ENCODE peak calls at places on chromosomes 12 and 14, in four cellular contexts. One of them, this sample, is unnamed.

GRCh38 chr12:70121562-70121961 is 121.7 kb upstream of the CNOT2 start:
- DNase-seq in HepG2: no peak
- DNase-seq in GM12878: no peak
- DNase-seq in K562: no peak
- DNase-seq in this sample: no peak

GRCh38 chr12:93174048-93174447 is 203.7 kb upstream of the NUDT4 start:
- DNase-seq in HepG2: no peak
- DNase-seq in GM12878: no peak
- DNase-seq in K562: no peak
- DNase-seq in this sample: no peak

GRCh38 chr14:104550849-104551728 is 28.5 kb upstream of the C14orf180 start:
- DNase-seq in HepG2: no peak
- DNase-seq in GM12878: no peak
- DNase-seq in K562: no peak
- DNase-seq in this sample: no peak

GRCh38 chr14:68109132-68109531 is 289.6 kb downstream of the RAD51B start:
- DNase-seq in HepG2: no peak
- DNase-seq in GM12878: no peak
- DNase-seq in K562: no peak
- DNase-seq in this sample: no peak

GRCh38 chr14:38073641-38074040 is 134.1 kb upstream of the SSTR1 start:
- DNase-seq in HepG2: no peak
- DNase-seq in GM12878: no peak
- DNase-seq in K562: no peak
- DNase-seq in this sample: no peak

GRCh38 chr12:71438670-71439361 is 782 bp upstream of the LGR5 start:
- DNase-seq in HepG2: peak
- DNase-seq in GM12878: no peak
- DNase-seq in K562: no peak
- DNase-seq in this sample: peak

GRCh38 chr12:123119808-123120207 is 31.1 kb downstream of the PITPNM2 start:
- DNase-seq in HepG2: no peak
- DNase-seq in GM12878: peak
- DNase-seq in K562: no peak
- DNase-seq in this sample: no peak

GRCh38 chr12:90124289-90124688 is 415.7 kb upstream of the ATP2B1 start:
- DNase-seq in HepG2: no peak
- DNase-seq in GM12878: no peak
- DNase-seq in K562: no peak
- DNase-seq in this sample: no peak

GRCh38 chr12:98909749-98910148 is 264.7 kb downstream of the APAF1 start:
- DNase-seq in HepG2: no peak
- DNase-seq in GM12878: no peak
- DNase-seq in K562: no peak
- DNase-seq in this sample: no peak

GRCh38 chr14:59253527-59253926 is 65.1 kb downstream of the DAAM1 start:
- DNase-seq in HepG2: no peak
- DNase-seq in GM12878: no peak
- DNase-seq in K562: no peak
- DNase-seq in this sample: no peak

GRCh38 chr12:94717656-94718055 is 67.3 kb upstream of the TMCC3 start:
- DNase-seq in HepG2: no peak
- DNase-seq in GM12878: no peak
- DNase-seq in K562: no peak
- DNase-seq in this sample: no peak

GRCh38 chr12:14883663-14884062 is 2.0 kb downstream of the MGP start:
- DNase-seq in HepG2: no peak
- DNase-seq in GM12878: no peak
- DNase-seq in K562: no peak
- DNase-seq in this sample: no peak

GRCh38 chr12:86257173-86257572 is 982 bp upstream of the MGAT4C start:
- DNase-seq in HepG2: no peak
- DNase-seq in GM12878: no peak
- DNase-seq in K562: no peak
- DNase-seq in this sample: no peak

GRCh38 chr12:109783135-109783964 is 49.8 kb downstream of the TRPV4 start:
- DNase-seq in HepG2: no peak
- DNase-seq in GM12878: no peak
- DNase-seq in K562: no peak
- DNase-seq in this sample: no peak

GRCh38 chr12:14547571-14547970 is 20.1 kb downstream of the PLBD1 start:
- DNase-seq in HepG2: no peak
- DNase-seq in GM12878: no peak
- DNase-seq in K562: no peak
- DNase-seq in this sample: no peak

GRCh38 chr12:104357431-104357952 is 54.0 kb downstream of the EID3 start:
- DNase-seq in HepG2: no peak
- DNase-seq in GM12878: no peak
- DNase-seq in K562: no peak
- DNase-seq in this sample: no peak

GRCh38 chr12:112176321-112177010 is 51.1 kb downstream of the TRAFD1 start:
- DNase-seq in HepG2: no peak
- DNase-seq in GM12878: no peak
- DNase-seq in K562: no peak
- DNase-seq in this sample: no peak

GRCh38 chr12:110940933-110941332 is 20.6 kb upstream of the MYL2 start:
- DNase-seq in HepG2: no peak
- DNase-seq in GM12878: no peak
- DNase-seq in K562: no peak
- DNase-seq in this sample: no peak

GRCh38 chr14:88321692-88322504 is 1.2 kb downstream of the KCNK10 start:
- DNase-seq in HepG2: no peak
- DNase-seq in GM12878: no peak
- DNase-seq in K562: no peak
- DNase-seq in this sample: no peak

GRCh38 chr14:35331605-35332516 is 39.7 kb downstream of the PSMA6 start:
- DNase-seq in HepG2: peak
- DNase-seq in GM12878: no peak
- DNase-seq in K562: peak
- DNase-seq in this sample: peak

GRCh38 chr12:72632286-72632685 is 360.1 kb downstream of the TRHDE start:
- DNase-seq in HepG2: no peak
- DNase-seq in GM12878: no peak
- DNase-seq in K562: no peak
- DNase-seq in this sample: no peak

GRCh38 chr12:100576311-100577036 is 3.0 kb downstream of the GAS2L3 start:
- DNase-seq in HepG2: no peak
- DNase-seq in GM12878: no peak
- DNase-seq in K562: peak
- DNase-seq in this sample: peak

GRCh38 chr12:109218996-109219395 is 90.1 kb downstream of the FOXN4 start:
- DNase-seq in HepG2: no peak
- DNase-seq in GM12878: no peak
- DNase-seq in K562: no peak
- DNase-seq in this sample: no peak

GRCh38 chr14:21041676-21042433 is at the start of gene RNASE7:
- DNase-seq in HepG2: no peak
- DNase-seq in GM12878: no peak
- DNase-seq in K562: peak
- DNase-seq in this sample: no peak

GRCh38 chr12:124543052-124543590 is 24.3 kb downstream of the NCOR2 start:
- DNase-seq in HepG2: no peak
- DNase-seq in GM12878: no peak
- DNase-seq in K562: no peak
- DNase-seq in this sample: no peak

GRCh38 chr12:3596703-3597472 is 105.9 kb downstream of the PRMT8 start:
- DNase-seq in HepG2: no peak
- DNase-seq in GM12878: no peak
- DNase-seq in K562: peak
- DNase-seq in this sample: no peak

GRCh38 chr12:18320036-18320617 is 58.8 kb downstream of the PIK3C2G start:
- DNase-seq in HepG2: peak
- DNase-seq in GM12878: no peak
- DNase-seq in K562: peak
- DNase-seq in this sample: peak

GRCh38 chr14:39169541-39169900 is 612 bp downstream of the TRAPPC6B start:
- DNase-seq in HepG2: no peak
- DNase-seq in GM12878: no peak
- DNase-seq in K562: no peak
- DNase-seq in this sample: no peak

GRCh38 chr14:31827325-31827724 is 249.8 kb upstream of the ARHGAP5 start:
- DNase-seq in HepG2: no peak
- DNase-seq in GM12878: no peak
- DNase-seq in K562: no peak
- DNase-seq in this sample: no peak

GRCh38 chr12:107377596-107378385 is 284.4 kb upstream of the CRY1 start:
- DNase-seq in HepG2: no peak
- DNase-seq in GM12878: no peak
- DNase-seq in K562: no peak
- DNase-seq in this sample: no peak

GRCh38 chr12:26821212-26821701 is 11.7 kb downstream of the ITPR2 start:
- DNase-seq in HepG2: no peak
- DNase-seq in GM12878: no peak
- DNase-seq in K562: no peak
- DNase-seq in this sample: no peak

GRCh38 chr12:51911788-51912711 is 4.7 kb downstream of the ACVRL1 start:
- DNase-seq in HepG2: no peak
- DNase-seq in GM12878: no peak
- DNase-seq in K562: peak
- DNase-seq in this sample: peak

GRCh38 chr14:103071544-103072251 is 12.3 kb upstream of the LBHD2 start:
- DNase-seq in HepG2: no peak
- DNase-seq in GM12878: no peak
- DNase-seq in K562: no peak
- DNase-seq in this sample: no peak

GRCh38 chr14:103072595-103073366 is 11.2 kb upstream of the LBHD2 start:
- DNase-seq in HepG2: no peak
- DNase-seq in GM12878: no peak
- DNase-seq in K562: peak
- DNase-seq in this sample: no peak

GRCh38 chr14:103073876-103074698 is 9.9 kb upstream of the LBHD2 start:
- DNase-seq in HepG2: no peak
- DNase-seq in GM12878: no peak
- DNase-seq in K562: no peak
- DNase-seq in this sample: no peak

GRCh38 chr14:103074699-103075341 is 9.2 kb upstream of the LBHD2 start:
- DNase-seq in HepG2: peak
- DNase-seq in GM12878: no peak
- DNase-seq in K562: peak
- DNase-seq in this sample: no peak

DNA sequence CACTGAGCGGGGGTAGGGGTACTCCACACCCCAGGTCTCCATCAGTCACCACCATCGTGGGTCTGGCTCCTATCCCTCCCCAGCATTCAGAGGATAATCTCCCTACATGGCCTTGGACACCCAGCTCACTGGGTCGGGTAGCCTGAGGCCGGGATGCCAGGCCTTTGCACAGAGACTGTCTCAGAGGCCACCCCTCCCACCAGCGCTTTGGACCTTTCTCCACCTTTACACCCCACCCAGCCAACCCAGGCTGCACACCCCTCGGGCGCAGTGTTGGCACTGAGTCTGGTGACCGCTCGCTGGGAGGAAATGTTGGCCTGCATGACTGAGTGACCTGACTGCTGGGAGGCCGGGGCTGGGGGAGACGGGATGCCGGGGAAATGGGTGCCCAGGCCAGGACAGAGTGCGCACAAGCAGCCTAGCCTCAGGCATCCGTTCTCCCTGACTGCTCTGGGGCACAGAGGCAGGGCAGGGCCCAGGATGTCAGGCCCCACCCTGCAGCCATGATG is 10.6 kb upstream of the LBHD2 start:
- DNase-seq in HepG2: no peak
- DNase-seq in GM12878: no peak
- DNase-seq in K562: no peak
- DNase-seq in this sample: no peak
- TF ChIP-seq TARDBP in HepG2: no peak
- TF ChIP-seq TARDBP in GM12878: no peak
- TF ChIP-seq TARDBP in K562: no peak
- TF ChIP-seq TARDBP in this sample: no peak

GRCh38 chr14:94395900-94396574 is 7.6 kb upstream of the SERPINA1 start:
- DNase-seq in HepG2: peak
- DNase-seq in GM12878: no peak
- DNase-seq in K562: no peak
- DNase-seq in this sample: no peak

GRCh38 chr14:94393474-94393873 is 5.1 kb upstream of the SERPINA1 start:
- DNase-seq in HepG2: no peak
- DNase-seq in GM12878: no peak
- DNase-seq in K562: no peak
- DNase-seq in this sample: no peak

GRCh38 chr14:94395306-94395899 is 7.0 kb upstream of the SERPINA1 start:
- DNase-seq in HepG2: no peak
- DNase-seq in GM12878: no peak
- DNase-seq in K562: no peak
- DNase-seq in this sample: no peak

GRCh38 chr14:94394025-94394493 is 5.7 kb upstream of the SERPINA1 start:
- DNase-seq in HepG2: peak
- DNase-seq in GM12878: no peak
- DNase-seq in K562: no peak
- DNase-seq in this sample: no peak

GRCh38 chr14:94394594-94395305 is 6.3 kb upstream of the SERPINA1 start:
- DNase-seq in HepG2: peak
- DNase-seq in GM12878: no peak
- DNase-seq in K562: no peak
- DNase-seq in this sample: no peak
- TF ChIP-seq FOXK2 in HepG2: no peak
- TF ChIP-seq FOXK2 in GM12878: no peak
- TF ChIP-seq FOXK2 in K562: no peak
- TF ChIP-seq FOXK2 in this sample: no peak

DNA sequence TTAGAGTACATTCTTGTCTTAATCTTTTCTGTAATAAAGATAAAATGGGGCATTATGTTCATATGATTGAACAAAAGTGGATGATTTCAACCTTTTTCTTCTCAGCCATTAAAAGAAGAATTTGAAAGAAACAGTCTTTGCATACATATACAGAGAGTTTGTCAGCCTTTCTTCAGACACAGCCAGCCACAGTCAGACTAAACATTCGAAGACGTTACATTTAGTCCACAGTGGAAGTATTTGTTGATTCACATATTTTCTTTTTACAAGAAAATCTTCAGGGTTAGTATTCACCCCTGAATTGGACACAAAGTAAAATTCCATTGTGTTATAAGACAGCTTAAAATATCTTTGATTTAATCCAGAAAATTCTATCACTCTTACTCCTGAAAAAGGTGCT is 36.2 kb downstream of the ETV6 start:
- DNase-seq in HepG2: no peak
- DNase-seq in GM12878: no peak
- DNase-seq in K562: no peak
- DNase-seq in this sample: no peak
- TF ChIP-seq TARDBP in HepG2: no peak
- TF ChIP-seq TARDBP in GM12878: no peak
- TF ChIP-seq TARDBP in K562: no peak
- TF ChIP-seq TARDBP in this sample: no peak

DNA sequence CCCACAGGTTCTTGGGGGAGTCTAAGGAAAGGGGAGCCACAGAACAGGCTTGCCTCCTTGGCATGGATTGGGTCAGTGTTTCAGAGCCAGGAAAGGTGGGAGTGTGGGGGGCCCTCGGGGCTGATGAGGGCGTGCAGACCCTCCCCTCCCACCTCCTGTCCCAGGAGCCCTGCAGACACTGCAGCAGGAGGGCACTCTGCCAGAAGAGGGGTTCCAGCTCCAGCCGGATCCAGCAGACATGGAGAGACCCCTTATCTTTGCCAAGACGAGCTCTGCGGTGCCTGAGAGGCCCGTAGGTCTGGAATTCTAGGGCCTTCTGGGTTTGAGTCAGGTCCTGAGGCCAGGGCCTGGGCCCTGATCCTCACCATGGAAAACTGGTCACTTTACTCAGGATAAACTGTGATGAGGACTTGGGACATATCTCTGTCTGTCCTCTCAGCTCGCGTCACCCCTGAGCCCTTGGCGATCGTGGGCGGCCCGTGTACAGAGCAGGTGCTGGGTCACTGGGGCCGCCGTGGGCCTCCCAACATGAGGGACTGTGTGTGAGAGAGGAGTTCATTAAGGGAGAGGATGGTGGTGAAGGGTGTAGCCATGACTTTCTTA is 13.8 kb downstream of the MEG3 start:
- DNase-seq in HepG2: no peak
- DNase-seq in GM12878: no peak
- DNase-seq in K562: no peak
- DNase-seq in this sample: no peak
- TF ChIP-seq FOXK2 in HepG2: no peak
- TF ChIP-seq FOXK2 in GM12878: no peak
- TF ChIP-seq FOXK2 in K562: no peak
- TF ChIP-seq FOXK2 in this sample: no peak

This sample was measured in HEK293T.